ENCODE peak calls at places on chromosomes 7 and 10, in five cellular contexts. V is kidney epithelial cell, W is dorsolateral prefrontal cortex, B is DND-41, Y is Caco-2. G is an unnamed sample.

GRCh38 chr7:157384301-157384700 is 47.5 kb downstream of the DNAJB6 start:
- DNase-seq in V (no peak), W (no peak), B (no peak), Y (no peak), G (no peak)

GRCh38 chr7:116524609-116525297 is at the start of gene CAV1:
- DNase-seq in V (peak), W (peak), B (no peak), Y (peak), G (no peak)

GRCh38 chr10:124350806-124351205 is 67.9 kb downstream of the OAT start:
- DNase-seq in V (no peak), W (no peak), B (no peak), Y (peak), G (no peak)

GRCh38 chr7:80957226-80957625 is 38.4 kb upstream of the SEMA3C start:
- DNase-seq in V (no peak), W (no peak), B (no peak), Y (no peak), G (no peak)

GRCh38 chr7:113915991-113916390 is 2.8 kb downstream of the PPP1R3A start:
- DNase-seq in V (no peak), W (no peak), B (no peak), Y (no peak), G (no peak)

GRCh38 chr10:77080361-77081027 is 557.1 kb downstream of the KCNMA1 start:
- DNase-seq in V (no peak), W (no peak), B (no peak), Y (no peak), G (no peak)

GRCh38 chr10:5861269-5862031 is 28.2 kb downstream of the ANKRD16 start:
- DNase-seq in V (no peak), W (no peak), B (no peak), Y (no peak), G (no peak)

GRCh38 chr7:17532861-17533404 is 234.5 kb downstream of the AHR start:
- DNase-seq in V (peak), W (no peak), B (no peak), Y (no peak), G (no peak)

GRCh38 chr10:30812018-30812851 is 182.7 kb upstream of the LYZL2 start:
- DNase-seq in V (peak), W (no peak), B (peak), Y (no peak), G (peak)

GRCh38 chr10:8338177-8338766 is 283.8 kb downstream of the GATA3 start:
- DNase-seq in V (no peak), W (no peak), B (no peak), Y (no peak), G (no peak)

GRCh38 chr10:1210667-1211066 is 154.5 kb downstream of the WDR37 start:
- DNase-seq in V (no peak), W (peak), B (no peak), Y (no peak), G (no peak)

GRCh38 chr10:70494966-70495365 is 16.4 kb downstream of the PALD1 start:
- DNase-seq in V (no peak), W (no peak), B (no peak), Y (no peak), G (no peak)

GRCh38 chr10:30705086-30705624 is 75.6 kb upstream of the LYZL2 start:
- DNase-seq in V (no peak), W (no peak), B (peak), Y (no peak), G (peak)

GRCh38 chr7:131735151-131735550 is 178.7 kb upstream of the PODXL start:
- DNase-seq in V (no peak), W (no peak), B (no peak), Y (no peak), G (no peak)

GRCh38 chr10:87585565-87586514 is 73.8 kb upstream of the PAPSS2 start:
- DNase-seq in V (peak), W (no peak), B (no peak), Y (peak), G (no peak)

GRCh38 chr7:75624134-75624832 is 114.5 kb downstream of the HIP1 start:
- DNase-seq in V (no peak), W (no peak), B (no peak), Y (no peak), G (no peak)

GRCh38 chr10:122435212-122435827 is 19.1 kb upstream of the ARMS2 start:
- DNase-seq in V (no peak), W (no peak), B (no peak), Y (no peak), G (peak)

GRCh38 chr10:58385784-58386112 is 538 bp downstream of the TFAM start:
- DNase-seq in V (no peak), W (no peak), B (peak), Y (peak), G (no peak)

GRCh38 chr10:16809074-16809718 is 8.0 kb downstream of the RSU1 start:
- DNase-seq in V (no peak), W (no peak), B (peak), Y (peak), G (no peak)

GRCh38 chr10:82813856-82814255 is 938.9 kb downstream of the NRG3 start:
- DNase-seq in V (peak), W (no peak), B (no peak), Y (peak), G (no peak)

GRCh38 chr7:4245135-4245865 is 436.8 kb upstream of the FOXK1 start:
- DNase-seq in V (no peak), W (no peak), B (no peak), Y (no peak), G (no peak)

GRCh38 chr10:46096909-46097575 is 51.0 kb upstream of the MSMB start:
- DNase-seq in V (no peak), W (no peak), B (peak), Y (no peak), G (peak)

GRCh38 chr7:117375380-117375779 is 51.9 kb downstream of the ASZ1 start:
- DNase-seq in V (no peak), W (no peak), B (no peak), Y (no peak), G (no peak)

GRCh38 chr7:120805636-120806388 is 52.1 kb downstream of the TSPAN12 start:
- DNase-seq in V (peak), W (no peak), B (peak), Y (peak), G (peak)

GRCh38 chr10:119026301-119027110 is 3.0 kb upstream of the NANOS1 start:
- DNase-seq in V (no peak), W (no peak), B (no peak), Y (no peak), G (no peak)

GRCh38 chr7:66894463-66895080 is 26.5 kb upstream of the TMEM248 start:
- DNase-seq in V (no peak), W (no peak), B (peak), Y (no peak), G (peak)

GRCh38 chr7:121442845-121443244 is 46.7 kb upstream of the FAM3C start:
- DNase-seq in V (no peak), W (no peak), B (no peak), Y (no peak), G (peak)

GRCh38 chr7:13846386-13846785 is 143.1 kb downstream of the ETV1 start:
- DNase-seq in V (no peak), W (no peak), B (no peak), Y (no peak), G (no peak)

GRCh38 chr10:22022257-22023051 is 18.9 kb upstream of the DNAJC1 start:
- DNase-seq in V (no peak), W (no peak), B (no peak), Y (no peak), G (no peak)

GRCh38 chr7:150325110-150325611 is 1.8 kb upstream of the ACTR3C start:
- DNase-seq in V (no peak), W (no peak), B (no peak), Y (no peak), G (no peak)

GRCh38 chr10:17227367-17228080 is 517 bp upstream of the VIM start:
- DNase-seq in V (no peak), W (no peak), B (peak), Y (no peak), G (peak)

GRCh38 chr10:131938681-131939080 is 37.9 kb downstream of the PPP2R2D start:
- DNase-seq in V (no peak), W (no peak), B (no peak), Y (no peak), G (no peak)

GRCh38 chr7:22419488-22419887 is 62.5 kb upstream of the RAPGEF5 start:
- DNase-seq in V (no peak), W (no peak), B (no peak), Y (no peak), G (no peak)

GRCh38 chr7:129367700-129368388 is 66.4 kb upstream of the STRIP2 start:
- DNase-seq in V (peak), W (peak), B (peak), Y (peak), G (peak)
- H3K4me3 ChIP-seq in V (no peak), W (no peak), B (no peak), Y (no peak), G (no peak)

GRCh38 chr10:11186330-11186729 is 168.7 kb downstream of the CELF2 start:
- DNase-seq in V (no peak), W (no peak), B (no peak), Y (no peak), G (no peak)
- H3K4me3 ChIP-seq in V (no peak), W (no peak), B (no peak), Y (no peak), G (no peak)

GRCh38 chr7:138164804-138165203 is 88.5 kb downstream of the AKR1D1 start:
- DNase-seq in V (no peak), W (no peak), B (no peak), Y (peak), G (no peak)
- H3K4me3 ChIP-seq in V (no peak), W (no peak), B (no peak), Y (no peak), G (no peak)

GRCh38 chr7:35258891-35259537 is 5.1 kb upstream of the TBX20 start:
- DNase-seq in V (no peak), W (no peak), B (no peak), Y (no peak), G (no peak)
- H3K4me3 ChIP-seq in V (no peak), W (no peak), B (no peak), Y (no peak), G (no peak)

GRCh38 chr7:31051598-31052503 is at the start of gene ADCYAP1R1:
- DNase-seq in V (no peak), W (no peak), B (no peak), Y (no peak), G (no peak)

GRCh38 chr7:31053986-31054385 is 1.9 kb downstream of the ADCYAP1R1 start:
- DNase-seq in V (no peak), W (no peak), B (no peak), Y (no peak), G (no peak)

GRCh38 chr7:31054608-31055273 is 2.6 kb downstream of the ADCYAP1R1 start:
- DNase-seq in V (no peak), W (no peak), B (no peak), Y (no peak), G (no peak)

GRCh38 chr7:31052504-31052840 is 364 bp downstream of the ADCYAP1R1 start:
- DNase-seq in V (no peak), W (no peak), B (no peak), Y (no peak), G (no peak)

GRCh38 chr7:31052841-31053601 is 913 bp downstream of the ADCYAP1R1 start:
- DNase-seq in V (no peak), W (no peak), B (no peak), Y (no peak), G (no peak)
- H3K4me3 ChIP-seq in V (no peak), W (peak), B (no peak), Y (no peak), G (no peak)

GRCh38 chr10:96124230-96125141 is 5.6 kb upstream of the ZNF518A start:
- DNase-seq in V (no peak), W (no peak), B (peak), Y (peak), G (peak)
- H3K4me3 ChIP-seq in V (peak), W (no peak), B (no peak), Y (peak), G (peak)

DNA sequence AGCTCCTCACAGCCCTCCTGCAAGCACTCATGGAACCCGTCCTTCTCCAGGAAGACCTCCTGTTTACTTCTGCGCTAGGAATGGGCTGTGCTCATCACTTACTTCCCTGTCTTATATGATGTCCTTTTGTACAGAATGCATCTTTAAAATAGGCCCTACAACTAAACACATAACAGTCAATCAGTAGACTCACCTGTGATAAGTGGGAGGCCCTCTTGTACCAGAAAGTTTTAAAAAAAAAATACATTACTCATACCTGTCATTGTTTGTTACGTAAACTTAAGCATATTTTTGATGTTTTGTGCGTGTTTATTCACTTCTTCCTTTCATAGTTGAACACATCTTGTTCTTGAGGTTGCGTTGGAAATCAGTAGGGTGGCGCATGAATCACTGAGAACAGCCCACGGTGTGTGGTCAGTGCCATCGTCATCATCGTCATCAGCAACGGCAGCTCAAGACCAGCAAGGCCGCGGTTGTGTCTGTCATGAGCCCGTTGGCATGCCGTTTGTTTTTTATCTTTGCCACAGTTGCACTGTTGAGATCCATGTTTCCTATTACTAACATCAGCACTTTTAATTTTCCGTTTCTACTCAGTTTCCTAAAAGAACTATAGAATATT is 232.8 kb downstream of the MGMT start:
- DNase-seq in V (no peak), W (no peak), B (no peak), Y (no peak), G (no peak)
- H3K4me3 ChIP-seq in V (no peak), W (no peak), B (no peak), Y (no peak), G (no peak)

GRCh38 chr10:97534746-97535367 is 36.1 kb downstream of the UBTD1 start:
- DNase-seq in V (no peak), W (peak), B (peak), Y (no peak), G (no peak)
- H3K4me3 ChIP-seq in V (no peak), W (no peak), B (no peak), Y (no peak), G (no peak)

DNA sequence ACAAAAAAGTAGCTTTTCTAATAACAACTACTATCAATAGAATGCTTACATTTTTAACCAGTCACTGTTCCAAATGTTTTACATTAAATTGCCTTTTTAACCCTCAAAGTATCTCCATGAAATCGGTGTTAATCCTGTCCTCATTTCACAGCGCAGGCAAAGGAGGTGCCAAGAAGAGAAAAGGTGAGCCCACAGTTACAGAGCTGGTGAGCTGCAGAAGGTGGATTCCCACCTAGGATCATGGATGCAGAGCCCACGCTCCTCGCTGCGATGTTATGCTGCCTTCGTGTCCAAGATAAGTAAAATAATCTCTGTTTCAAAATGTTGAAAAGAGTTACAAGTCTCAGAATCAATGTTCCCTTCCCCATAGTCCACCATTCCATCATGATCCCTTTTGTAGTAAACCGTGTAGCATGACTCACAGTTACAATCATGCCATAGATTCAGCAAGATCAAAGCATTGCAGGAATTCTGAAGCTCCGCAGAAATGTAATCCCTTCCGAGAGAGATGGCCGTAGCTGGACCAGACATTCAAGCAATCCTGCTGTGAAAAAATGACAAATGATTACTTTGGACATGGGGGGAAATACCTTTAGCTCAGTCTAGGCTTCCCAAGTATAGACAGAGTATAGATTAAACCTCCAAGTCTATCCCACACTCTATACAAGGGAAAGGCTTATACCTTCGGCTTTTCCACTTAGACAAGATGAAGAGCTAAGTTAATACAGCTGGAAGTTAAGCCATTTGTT is 394.7 kb upstream of the AKR1E2 start:
- DNase-seq in V (peak), W (no peak), B (no peak), Y (peak), G (no peak)
- H3K4me3 ChIP-seq in V (no peak), W (no peak), B (no peak), Y (no peak), G (no peak)

GRCh38 chr7:55071411-55072188 is 52.8 kb downstream of the EGFR start:
- DNase-seq in V (no peak), W (no peak), B (no peak), Y (no peak), G (no peak)

GRCh38 chr7:55072251-55072650 is 53.4 kb downstream of the EGFR start:
- DNase-seq in V (no peak), W (no peak), B (no peak), Y (no peak), G (no peak)

GRCh38 chr7:55070839-55071238 is 52.0 kb downstream of the EGFR start:
- DNase-seq in V (no peak), W (no peak), B (no peak), Y (no peak), G (no peak)

GRCh38 chr7:55074008-55074499 is 55.2 kb downstream of the EGFR start:
- DNase-seq in V (no peak), W (no peak), B (peak), Y (peak), G (no peak)

GRCh38 chr7:55073051-55073511 is 54.3 kb downstream of the EGFR start:
- DNase-seq in V (no peak), W (no peak), B (no peak), Y (no peak), G (no peak)
- H3K4me3 ChIP-seq in V (no peak), W (no peak), B (no peak), Y (no peak), G (no peak)